ENCODE peak calls at places on chromosomes 3 and 15, in four cellular contexts. E, L, V and O are unnamed samples.
A peak's percentile ranks its signal among the peaks of the same experiment; 100 is the strongest.

GRCh38 chr15:100934735-100935134 is 15.6 kb downstream of the LRRK1 start:
- DNase-seq in E (no peak), L (no peak), V (no peak), O (no peak)

GRCh38 chr3:177830411-177830849 is 633.1 kb upstream of the TBL1XR1 start:
- DNase-seq in E (no peak), L (peak; percentile 62), V (no peak), O (no peak)

GRCh38 chr3:66039590-66039887 is 821 bp upstream of the MAGI1 start:
- DNase-seq in E (peak; percentile 35), L (peak; percentile 63), V (no peak), O (peak; percentile 10)

GRCh38 chr3:106257172-106257571 is 388.4 kb upstream of the CBLB start:
- DNase-seq in E (no peak), L (no peak), V (no peak), O (no peak)

GRCh38 chr3:112092439-112093179 is 6.4 kb downstream of the C3orf52 start:
- DNase-seq in E (no peak), L (no peak), V (no peak), O (no peak)

GRCh38 chr3:184229424-184230080 is at the start of gene VWA5B2:
- DNase-seq in E (peak; percentile 80), L (peak; percentile 84), V (no peak), O (peak; percentile 75)

GRCh38 chr15:65377105-65377975 is 462 bp downstream of the IGDCC3 start:
- DNase-seq in E (peak; percentile 61), L (peak; percentile 23), V (no peak), O (no peak)

GRCh38 chr3:46693897-46694235 is 387 bp upstream of the ALS2CL start:
- DNase-seq in E (no peak), L (peak; percentile 84), V (peak; percentile 91), O (no peak)

GRCh38 chr3:167735233-167736107 is at the start of gene SERPINI1:
- DNase-seq in E (peak; percentile 31), L (peak; percentile 93), V (peak; percentile 96), O (peak; percentile 85)

GRCh38 chr15:58957101-58957973 is 23.9 kb upstream of the SLTM start:
- DNase-seq in E (peak; percentile 85), L (peak; percentile 57), V (no peak), O (peak; percentile 70)

GRCh38 chr3:157257101-157257500 is 97.2 kb upstream of the CCNL1 start:
- DNase-seq in E (no peak), L (no peak), V (no peak), O (no peak)

GRCh38 chr3:133135303-133135702 is 97.1 kb downstream of the TMEM108 start:
- DNase-seq in E (no peak), L (no peak), V (no peak), O (no peak)

GRCh38 chr3:39491733-39492350 is 24.4 kb downstream of the MOBP start:
- DNase-seq in E (no peak), L (no peak), V (no peak), O (no peak)

DNA sequence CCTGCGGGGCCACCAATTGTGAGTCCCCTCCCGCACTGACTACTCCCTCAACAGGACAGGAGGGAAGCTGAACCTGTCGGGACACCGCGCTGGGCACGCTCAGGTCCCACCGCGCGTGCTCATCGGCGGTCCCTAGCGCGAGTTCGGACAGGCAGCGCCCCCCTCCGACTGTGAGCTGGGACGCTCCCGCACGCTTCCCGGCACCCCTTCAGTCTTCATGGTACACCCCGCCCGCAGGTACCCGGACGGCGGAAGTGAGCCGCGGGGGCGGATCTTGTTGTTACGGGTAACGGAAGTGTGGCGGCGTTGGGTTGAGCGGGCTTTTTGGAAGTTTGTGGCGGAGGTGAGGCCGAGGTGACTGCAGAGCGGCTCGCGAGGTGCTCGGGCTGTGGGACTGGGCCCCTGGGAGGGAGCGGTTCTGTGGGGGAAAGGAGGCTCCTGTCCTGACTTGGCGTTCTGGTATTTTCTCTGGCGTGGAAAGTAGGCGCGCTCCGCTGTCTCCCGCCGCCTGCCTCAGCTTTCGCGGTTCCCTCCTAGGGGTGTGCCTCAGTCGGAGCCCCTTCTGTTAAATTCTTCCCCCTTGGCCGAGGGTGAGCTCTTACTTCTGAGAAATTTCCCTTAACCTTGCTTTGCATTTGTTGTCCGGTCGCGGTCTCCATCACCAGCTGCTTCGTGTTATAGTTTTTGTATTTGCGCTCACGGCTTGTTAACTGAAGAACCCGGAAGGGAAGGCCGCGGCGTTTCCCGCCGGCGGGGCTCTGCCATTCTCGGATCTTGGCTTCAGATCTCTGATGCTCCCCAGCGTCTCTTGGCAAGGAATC is at the start of gene FANCI:
- DNase-seq in E (peak; percentile 96), L (peak; percentile 97), V (peak; percentile 99), O (peak; percentile 97)
- TF ChIP-seq POLR2A in E (peak; percentile 85), L (peak; percentile 43), V (no peak), O (peak; percentile 88)

GRCh38 chr15:44565387-44566169 is 28.6 kb downstream of the EIF3J start:
- DNase-seq in E (no peak), L (no peak), V (no peak), O (no peak)
- TF ChIP-seq POLR2A in E (no peak), L (no peak), V (no peak), O (no peak)

GRCh38 chr3:149812606-149813366 is at the start of gene RNF13:
- DNase-seq in E (peak; percentile 85), L (peak; percentile 98), V (peak; percentile 100), O (peak; percentile 91)
- TF ChIP-seq POLR2A in E (peak; percentile 78), L (peak; percentile 87), V (peak; percentile 46), O (peak; percentile 90)

DNA sequence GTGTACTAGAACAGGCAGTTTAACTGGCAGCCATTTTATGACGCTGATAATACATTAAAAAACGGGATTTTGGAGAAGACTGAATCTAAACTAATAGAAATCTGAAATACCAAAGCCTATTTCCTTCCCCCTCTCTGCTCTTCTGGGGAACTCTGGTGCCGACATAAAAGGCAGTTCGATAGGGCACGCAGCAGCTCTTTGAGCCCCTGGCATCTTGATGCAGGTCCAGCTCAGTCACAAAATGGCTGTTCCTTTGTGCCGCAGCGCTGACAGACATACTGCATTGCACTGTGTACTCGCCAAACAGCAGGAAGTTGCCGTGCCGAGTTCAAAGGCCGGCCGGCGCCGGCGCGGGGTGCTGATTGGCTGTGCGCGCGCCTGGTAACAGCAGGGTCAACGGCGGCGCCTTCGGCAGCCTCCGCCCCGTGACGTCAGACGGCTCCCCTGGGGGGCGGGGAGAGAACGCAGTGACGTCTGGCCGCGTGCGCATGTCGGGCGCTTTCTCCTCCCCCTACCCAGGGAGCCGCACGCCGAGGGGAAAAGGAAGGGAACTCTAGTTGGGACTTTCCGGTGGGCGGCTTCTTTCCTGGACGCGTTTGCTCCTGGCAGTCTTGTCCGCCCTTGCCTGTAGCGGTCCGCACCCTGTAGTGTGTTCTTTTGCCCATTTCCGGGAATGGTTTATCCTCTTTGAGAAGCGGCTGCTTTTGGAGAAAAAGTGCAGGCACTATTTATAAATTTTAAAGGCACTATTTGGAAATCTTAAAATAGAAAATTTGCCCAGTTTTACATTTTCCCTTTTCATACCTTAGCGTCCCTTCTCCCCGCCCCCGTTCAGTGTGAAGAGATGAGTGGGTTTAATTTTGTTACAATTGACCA is 4.1 kb downstream of the CHD2 start:
- DNase-seq in E (peak; percentile 88), L (peak; percentile 99), V (peak; percentile 100), O (peak; percentile 99)
- TF ChIP-seq POLR2A in E (peak; percentile 70), L (peak; percentile 98), V (peak; percentile 81), O (peak; percentile 98)

DNA sequence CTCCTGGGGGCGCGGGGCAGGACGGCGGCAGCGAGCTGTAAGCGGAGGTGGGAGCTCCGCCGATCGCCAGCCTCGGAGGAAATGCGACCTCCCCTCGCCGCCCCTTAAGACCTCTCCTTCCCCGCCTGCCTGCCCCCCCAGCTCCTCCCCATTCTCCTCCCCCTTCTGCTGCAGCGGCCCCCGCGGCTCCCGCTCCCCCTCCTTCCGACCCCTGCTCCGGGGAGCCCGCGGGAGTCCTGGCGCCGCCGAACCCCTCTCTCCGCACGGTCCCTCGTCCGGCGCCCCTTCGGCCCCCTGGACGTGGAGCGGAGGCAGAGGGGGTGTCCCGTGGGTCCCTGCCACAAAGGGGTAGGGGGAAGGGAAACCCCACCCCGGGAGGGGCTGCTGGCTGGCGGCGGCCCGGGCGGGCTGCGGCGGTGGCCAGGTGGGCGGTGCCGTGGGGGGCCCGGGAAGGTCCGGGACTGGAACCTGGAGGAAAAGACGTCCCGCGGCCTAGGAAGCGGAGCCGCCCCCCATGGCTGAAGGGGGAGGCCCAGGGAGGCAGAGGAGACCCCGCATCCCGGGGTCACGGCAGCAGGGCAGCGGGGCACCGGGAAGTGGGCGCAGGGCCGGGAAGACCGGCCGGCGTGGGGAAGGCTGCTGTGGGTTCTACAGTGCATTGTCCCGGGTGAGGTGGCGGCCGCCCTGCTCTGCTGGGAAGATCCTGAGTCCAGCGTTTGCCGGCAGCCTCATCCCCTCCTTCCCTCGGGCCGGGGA is at the start of gene FSTL1:
- DNase-seq in E (no peak), L (peak; percentile 60), V (peak; percentile 93), O (no peak)
- TF ChIP-seq POLR2A in E (peak; percentile 72), L (peak; percentile 73), V (peak; percentile 27), O (no peak)

DNA sequence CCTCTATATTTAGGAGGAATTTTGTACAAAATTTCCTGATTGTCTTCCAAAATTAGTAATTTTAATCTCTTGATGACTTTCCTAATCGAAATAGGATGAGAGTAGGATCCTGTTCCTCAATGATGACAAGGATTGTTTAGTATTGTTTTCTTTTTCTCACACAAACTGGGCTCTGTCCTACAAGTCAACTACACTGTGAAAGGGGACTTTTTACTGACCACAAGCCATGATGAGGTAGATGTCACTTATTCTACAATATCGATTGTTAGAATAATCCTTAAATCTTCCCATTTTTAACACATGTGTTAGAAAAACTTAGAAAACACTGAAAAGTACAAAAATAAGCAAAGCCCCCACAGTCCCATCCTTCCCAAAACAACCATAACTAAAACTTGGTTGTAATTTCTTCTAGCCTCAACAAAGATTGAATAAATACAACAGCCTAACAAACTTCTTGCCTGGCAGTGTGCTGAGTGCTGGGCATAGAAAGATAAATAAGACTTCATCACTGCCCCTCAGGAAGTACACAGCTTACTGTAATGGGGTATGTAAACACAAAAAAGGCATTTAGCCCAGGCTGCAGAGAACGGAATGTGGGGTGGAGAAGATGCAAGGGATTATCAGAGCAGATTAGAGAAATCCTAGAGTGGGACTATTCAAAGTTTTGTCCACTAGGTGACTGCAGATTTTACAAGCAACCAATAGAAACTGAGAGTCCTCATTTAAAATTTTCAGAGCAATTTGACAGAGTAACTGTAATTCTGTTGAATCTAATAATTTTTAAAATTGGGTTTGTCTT is 35.6 kb upstream of the TSC22D2 start:
- DNase-seq in E (peak; percentile 42), L (no peak), V (no peak), O (no peak)
- TF ChIP-seq POLR2A in E (no peak), L (no peak), V (no peak), O (no peak)

GRCh38 chr3:10248184-10248983 is at the start of gene TATDN2:
- DNase-seq in E (peak; percentile 99), L (peak; percentile 98), V (peak; percentile 99), O (peak; percentile 97)
- TF ChIP-seq POLR2A in E (peak; percentile 68), L (peak; percentile 86), V (no peak), O (peak; percentile 91)

DNA sequence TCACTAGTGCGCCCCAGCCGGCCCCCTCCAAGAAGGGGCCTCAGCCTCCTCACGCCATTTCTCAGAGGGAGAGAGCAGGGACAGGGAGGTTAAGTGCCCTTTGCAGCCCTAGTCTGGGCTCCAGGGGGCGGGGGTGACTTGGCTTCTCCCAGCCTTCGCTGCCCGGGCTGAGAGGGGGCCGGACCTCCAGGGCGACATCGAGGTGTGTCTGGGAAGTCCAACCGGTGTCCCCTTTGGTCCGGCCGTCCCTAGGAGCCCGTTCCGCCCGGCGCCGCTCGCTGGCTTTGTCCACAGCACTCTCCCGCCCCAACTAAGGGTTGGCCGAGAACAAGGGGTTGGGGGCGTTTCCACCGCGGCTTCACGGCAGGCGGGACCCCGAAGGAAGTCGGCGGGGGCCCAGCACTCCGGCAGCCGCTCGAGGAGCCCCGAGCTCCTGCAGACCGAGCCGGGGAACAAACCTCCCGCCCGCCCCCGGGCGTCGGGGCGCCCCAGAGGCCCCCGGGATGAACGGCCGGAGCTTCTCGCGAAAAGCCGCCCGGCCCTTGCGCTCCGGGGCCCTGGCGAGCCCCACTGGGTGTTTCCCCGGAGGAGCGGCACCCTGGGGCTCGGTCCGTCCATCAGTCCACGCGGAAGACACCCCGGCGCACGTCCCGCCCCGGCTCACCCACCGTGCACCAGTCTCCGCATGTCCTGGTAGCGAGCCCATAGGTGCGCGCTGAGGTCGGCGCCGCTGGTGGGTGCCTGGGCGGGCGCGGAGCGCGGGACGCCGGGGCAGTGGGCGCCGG is 627 bp downstream of the NT5DC2 start:
- DNase-seq in E (peak; percentile 33), L (no peak), V (peak; percentile 90), O (peak; percentile 58)
- TF ChIP-seq POLR2A in E (no peak), L (no peak), V (no peak), O (peak; percentile 17)

GRCh38 chr3:179450901-179451334 is 352 bp downstream of the GNB4 start:
- DNase-seq in E (peak; percentile 8), L (no peak), V (peak; percentile 89), O (peak; percentile 72)
- TF ChIP-seq POLR2A in E (no peak), L (no peak), V (no peak), O (peak; percentile 48)